ENCODE peak calls at places on chromosomes 11 and 22, in eight cellular contexts. U, C, L, X, Z, N, K and O are unnamed samples.

GRCh38 chr11:5791165-5791564 is at the start of gene OR52N1:
- DNase-seq in U (no peak), C (no peak), L (no peak), X (no peak), Z (no peak), N (no peak), K (no peak), O (no peak)

GRCh38 chr11:47843354-47844060 is 4.6 kb downstream of the NUP160 start:
- DNase-seq in U (no peak), C (no peak), L (no peak), X (no peak), Z (no peak), N (no peak), K (no peak), O (no peak)

GRCh38 chr11:64910451-64911093 is 6.4 kb downstream of the ATG2A start:
- DNase-seq in U (no peak), C (no peak), L (no peak), X (no peak), Z (no peak), N (no peak), K (no peak), O (no peak)

GRCh38 chr11:70164705-70165104 is 38.4 kb upstream of the FADD start:
- DNase-seq in U (no peak), C (no peak), L (no peak), X (no peak), Z (no peak), N (no peak), K (no peak), O (no peak)

GRCh38 chr22:17213976-17214375 is 5.3 kb downstream of the ADA2 start:
- DNase-seq in U (peak), C (peak), L (peak), X (peak), Z (peak), N (no peak), K (no peak), O (no peak)

GRCh38 chr11:126403039-126403438 is 47.6 kb downstream of the ST3GAL4 start:
- DNase-seq in U (no peak), C (no peak), L (peak), X (no peak), Z (peak), N (no peak), K (peak), O (no peak)

GRCh38 chr11:119156496-119156895 is 7.6 kb downstream of the ABCG4 start:
- DNase-seq in U (no peak), C (no peak), L (no peak), X (no peak), Z (no peak), N (no peak), K (no peak), O (no peak)

GRCh38 chr11:101436511-101437142 is 147.2 kb downstream of the TRPC6 start:
- DNase-seq in U (peak), C (peak), L (no peak), X (peak), Z (peak), N (no peak), K (peak), O (no peak)

GRCh38 chr11:125320347-125321122 is 156.0 kb downstream of the PKNOX2 start:
- DNase-seq in U (no peak), C (no peak), L (no peak), X (no peak), Z (no peak), N (no peak), K (peak), O (no peak)

GRCh38 chr11:27926056-27926455 is 181.9 kb downstream of the KIF18A start:
- DNase-seq in U (peak), C (no peak), L (no peak), X (no peak), Z (no peak), N (no peak), K (no peak), O (no peak)

GRCh38 chr11:62256281-62256680 is 13.7 kb upstream of the SCGB2A2 start:
- DNase-seq in U (no peak), C (no peak), L (no peak), X (no peak), Z (no peak), N (no peak), K (peak), O (peak)

GRCh38 chr22:17057959-17058814 is 26.6 kb upstream of the IL17RA start:
- DNase-seq in U (peak), C (peak), L (no peak), X (peak), Z (peak), N (peak), K (peak), O (peak)

GRCh38 chr22:33028191-33028700 is 29.9 kb downstream of the SYN3 start:
- DNase-seq in U (no peak), C (no peak), L (no peak), X (no peak), Z (no peak), N (no peak), K (no peak), O (no peak)

GRCh38 chr11:19814421-19814820 is 101.8 kb downstream of the NAV2 start:
- DNase-seq in U (no peak), C (no peak), L (no peak), X (no peak), Z (no peak), N (no peak), K (no peak), O (no peak)

GRCh38 chr11:114179234-114179941 is 116.8 kb upstream of the NNMT start:
- DNase-seq in U (peak), C (peak), L (peak), X (no peak), Z (peak), N (no peak), K (no peak), O (no peak)

GRCh38 chr22:29003975-29004646 is 57.5 kb downstream of the C22orf31 start:
- DNase-seq in U (no peak), C (no peak), L (no peak), X (no peak), Z (no peak), N (no peak), K (peak), O (no peak)

GRCh38 chr11:47854667-47855066 is 6.5 kb upstream of the NUP160 start:
- DNase-seq in U (no peak), C (no peak), L (no peak), X (no peak), Z (no peak), N (peak), K (no peak), O (no peak)

GRCh38 chr11:56089697-56090096 is 3.4 kb upstream of the OR8I2 start:
- DNase-seq in U (no peak), C (no peak), L (no peak), X (no peak), Z (no peak), N (no peak), K (no peak), O (no peak)

GRCh38 chr11:104892723-104893511 is 5.3 kb downstream of the CASP12 start:
- DNase-seq in U (peak), C (peak), L (no peak), X (peak), Z (no peak), N (no peak), K (no peak), O (no peak)

GRCh38 chr22:29641052-29641780 is 37.8 kb downstream of the NF2 start:
- DNase-seq in U (no peak), C (no peak), L (no peak), X (peak), Z (peak), N (no peak), K (no peak), O (no peak)

GRCh38 chr22:44543781-44544181 is 45.7 kb upstream of the RTL6 start:
- DNase-seq in U (no peak), C (no peak), L (no peak), X (peak), Z (no peak), N (no peak), K (no peak), O (no peak)

GRCh38 chr11:46722566-46723358 is 3.7 kb downstream of the F2 start:
- DNase-seq in U (no peak), C (no peak), L (no peak), X (no peak), Z (no peak), N (no peak), K (no peak), O (no peak)
- H3K4me3 ChIP-seq in U (no peak), C (no peak), L (no peak), X (no peak), Z (no peak), N (no peak), K (no peak), O (no peak)

DNA sequence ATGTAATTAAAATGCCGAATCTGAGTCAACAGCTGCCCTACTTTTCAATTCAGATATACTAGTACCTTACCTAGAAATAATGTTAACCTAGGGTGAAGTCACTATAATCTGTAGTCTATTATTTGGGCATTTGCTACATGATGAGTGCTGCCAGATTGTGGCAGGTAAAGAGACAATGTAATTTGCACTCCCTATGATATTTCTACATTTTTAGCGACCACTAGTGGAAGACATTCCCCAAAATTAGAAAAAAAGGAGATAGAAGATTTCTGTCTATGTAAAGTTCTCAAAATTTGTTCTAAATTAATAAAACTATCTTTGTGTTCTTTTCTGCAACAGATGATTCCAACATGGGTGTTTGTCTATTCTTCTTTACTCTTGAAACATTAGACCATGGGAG is 14.1 kb downstream of the MS4A1 start:
- DNase-seq in U (no peak), C (no peak), L (no peak), X (no peak), Z (no peak), N (no peak), K (no peak), O (no peak)
- TF ChIP-seq CTCF in U (no peak), C (no peak), L (no peak), X (no peak), Z (no peak), N (peak), K (no peak), O (no peak)

DNA sequence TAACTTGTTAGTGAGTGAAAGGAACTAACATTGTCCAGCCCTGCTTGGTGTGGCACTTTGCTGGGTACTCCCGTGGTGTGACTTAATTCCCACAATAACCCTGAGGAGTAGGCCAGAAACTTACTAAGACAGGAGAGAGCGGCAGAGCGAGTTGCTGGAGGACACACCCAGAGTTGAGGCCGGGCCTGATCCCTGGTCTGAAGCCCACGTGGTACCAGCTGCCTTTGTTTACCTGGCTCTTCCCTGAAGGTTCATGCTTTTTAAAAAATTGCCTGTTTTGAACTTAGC is 594 bp downstream of the MPST start:
- DNase-seq in U (peak), C (peak), L (peak), X (peak), Z (peak), N (no peak), K (peak), O (no peak)
- H3K4me3 ChIP-seq in U (peak), C (peak), L (peak), X (peak), Z (peak), N (peak), K (peak), O (peak)

GRCh38 chr11:121323208-121323607 is 30.6 kb downstream of the SC5D start:
- DNase-seq in U (no peak), C (no peak), L (no peak), X (no peak), Z (no peak), N (no peak), K (no peak), O (no peak)
- TF ChIP-seq CTCF in U (no peak), C (no peak), L (no peak), X (peak), Z (no peak), N (no peak), K (no peak), O (peak)

GRCh38 chr11:1162153-1162497 is 4.4 kb downstream of the MUC5AC start:
- DNase-seq in U (no peak), C (no peak), L (no peak), X (no peak), Z (no peak), N (no peak), K (no peak), O (no peak)
- H3K4me3 ChIP-seq in U (no peak), C (no peak), L (no peak), X (no peak), Z (no peak), N (no peak), K (no peak), O (no peak)

DNA sequence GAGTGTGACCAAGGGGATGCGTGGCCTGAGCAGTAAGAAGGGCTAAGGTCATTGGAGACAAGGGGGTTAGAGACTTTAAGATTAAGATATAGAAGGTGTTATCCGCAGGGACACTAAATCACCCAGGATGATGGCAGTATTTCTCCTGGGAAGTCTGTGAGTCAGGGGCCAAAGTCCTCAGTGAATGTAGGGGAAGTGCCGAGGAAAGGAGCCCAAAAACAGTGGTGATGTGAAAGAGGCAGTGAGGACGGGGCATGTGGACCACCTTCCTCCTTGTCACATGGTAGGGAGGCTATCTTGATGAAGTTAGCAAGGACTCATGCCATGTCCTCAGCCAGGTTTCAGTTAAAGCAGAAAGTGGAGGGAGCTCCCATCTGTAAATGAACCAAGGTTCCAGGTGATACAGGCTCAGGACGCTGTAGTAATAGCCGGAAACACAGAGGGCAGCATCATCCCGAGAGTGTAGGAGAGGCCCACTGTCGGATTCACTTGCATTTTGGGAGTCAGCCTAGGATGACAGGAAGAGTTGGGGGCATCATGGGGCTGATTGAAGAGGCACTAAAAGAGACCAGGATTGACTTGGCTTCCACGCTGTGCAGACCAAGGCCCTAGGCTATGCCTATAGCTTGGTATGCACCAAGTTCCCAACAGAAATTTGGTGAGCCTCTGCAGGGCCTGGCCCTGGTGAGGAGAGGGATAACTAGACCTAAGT is 33.5 kb downstream of the WEE1 start:
- DNase-seq in U (no peak), C (no peak), L (no peak), X (no peak), Z (no peak), N (no peak), K (no peak), O (no peak)
- TF ChIP-seq CTCF in U (no peak), C (no peak), L (no peak), X (no peak), Z (no peak), N (peak), K (no peak), O (no peak)

DNA sequence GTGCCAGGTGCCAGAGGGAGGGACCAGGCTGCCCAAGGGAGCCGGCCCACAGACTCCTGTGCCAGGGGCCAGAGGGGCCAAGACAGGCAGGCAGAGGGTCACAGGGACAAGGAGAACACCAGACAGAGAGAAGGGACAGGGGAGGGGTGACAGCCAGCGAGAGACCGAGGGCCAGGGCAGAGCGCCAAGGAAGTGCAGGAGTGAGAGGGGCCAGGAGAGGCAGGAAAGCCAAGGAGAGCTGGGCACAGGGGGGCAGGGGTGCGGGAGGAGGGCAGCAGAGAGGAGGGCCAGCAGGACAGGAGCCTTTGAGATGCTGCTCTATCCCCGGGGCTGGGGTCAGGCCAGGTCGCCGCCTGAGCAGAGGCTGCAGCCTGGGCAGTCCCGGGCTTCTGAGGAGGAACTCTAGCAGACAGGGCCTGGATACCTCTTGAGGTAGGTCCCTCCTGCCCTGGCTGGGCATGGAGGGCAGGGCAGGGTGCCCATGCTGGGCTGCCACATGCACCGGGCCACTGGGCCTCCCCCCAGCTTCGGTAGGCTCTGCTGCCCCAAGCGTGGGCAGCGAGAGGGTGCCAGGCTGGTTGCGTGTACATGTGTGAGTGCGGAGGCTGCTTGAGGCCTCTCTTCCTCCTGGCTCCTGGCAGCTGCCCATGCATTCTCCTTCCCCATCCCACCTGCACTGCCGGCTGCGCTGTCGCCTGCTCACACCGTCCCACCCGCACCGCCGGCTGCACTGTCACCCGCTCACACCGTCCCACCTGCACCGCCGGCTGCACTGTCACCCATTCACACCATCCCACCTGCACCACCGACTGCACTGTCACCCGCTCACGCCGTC is 12.2 kb downstream of the LSP1 start:
- DNase-seq in U (no peak), C (no peak), L (peak), X (no peak), Z (no peak), N (no peak), K (no peak), O (no peak)
- H3K4me3 ChIP-seq in U (no peak), C (no peak), L (no peak), X (no peak), Z (peak), N (no peak), K (no peak), O (no peak)

GRCh38 chr11:93821617-93822016 is 28.8 kb downstream of the VSTM5 start:
- DNase-seq in U (no peak), C (no peak), L (no peak), X (no peak), Z (no peak), N (no peak), K (no peak), O (no peak)

GRCh38 chr11:93822359-93822758 is 28.1 kb downstream of the VSTM5 start:
- DNase-seq in U (no peak), C (no peak), L (no peak), X (peak), Z (no peak), N (no peak), K (peak), O (no peak)

GRCh38 chr11:93817426-93818348 is 32.7 kb downstream of the VSTM5 start:
- DNase-seq in U (no peak), C (no peak), L (no peak), X (peak), Z (no peak), N (no peak), K (no peak), O (no peak)

GRCh38 chr11:93820847-93821246 is 29.6 kb downstream of the VSTM5 start:
- DNase-seq in U (no peak), C (no peak), L (no peak), X (no peak), Z (no peak), N (no peak), K (no peak), O (no peak)

DNA sequence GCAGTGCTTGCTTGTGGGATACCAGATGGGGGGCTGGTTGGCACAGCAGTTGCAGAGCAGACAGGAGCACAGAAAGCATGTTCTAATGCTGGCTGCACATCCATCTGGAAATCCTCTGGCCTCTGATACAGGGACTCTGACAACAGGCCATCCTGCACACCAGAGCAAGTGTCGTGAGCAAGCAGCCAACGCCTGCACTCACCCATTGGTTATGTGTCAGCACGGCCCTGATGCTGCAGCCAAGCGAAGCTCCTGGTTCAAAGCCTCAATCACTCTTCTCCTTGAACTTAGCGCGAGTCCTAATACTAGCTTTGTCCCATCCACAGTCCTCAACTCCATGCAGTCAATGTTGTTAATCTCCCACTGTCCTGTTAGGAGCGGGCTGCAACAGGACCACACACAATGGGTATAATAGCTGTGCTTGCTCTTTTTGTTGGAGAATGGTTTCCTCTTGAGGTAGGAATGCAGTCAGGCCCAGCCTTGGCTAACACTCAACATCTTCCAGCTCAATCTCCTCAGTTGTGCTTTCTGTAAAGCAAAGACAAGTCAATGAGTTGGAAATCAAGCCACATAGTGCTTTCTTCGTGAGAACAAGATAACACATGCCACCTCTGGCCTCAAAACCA is 30.2 kb downstream of the VSTM5 start:
- DNase-seq in U (no peak), C (no peak), L (no peak), X (no peak), Z (no peak), N (no peak), K (no peak), O (no peak)
- TF ChIP-seq CTCF in U (no peak), C (no peak), L (no peak), X (no peak), Z (no peak), N (no peak), K (no peak), O (no peak)

GRCh38 chr22:40653361-40653760 is 16.8 kb upstream of the MRTFA start:
- DNase-seq in U (no peak), C (no peak), L (no peak), X (no peak), Z (no peak), N (no peak), K (no peak), O (no peak)

GRCh38 chr22:40648386-40648785 is 11.9 kb upstream of the MRTFA start:
- DNase-seq in U (no peak), C (no peak), L (no peak), X (no peak), Z (peak), N (no peak), K (no peak), O (no peak)

GRCh38 chr22:40651563-40652501 is 15.3 kb upstream of the MRTFA start:
- DNase-seq in U (peak), C (peak), L (peak), X (peak), Z (peak), N (peak), K (peak), O (peak)

GRCh38 chr22:40654522-40655167 is 18.1 kb upstream of the MRTFA start:
- DNase-seq in U (peak), C (peak), L (no peak), X (peak), Z (peak), N (no peak), K (peak), O (peak)

GRCh38 chr22:40651057-40651456 is 14.5 kb upstream of the MRTFA start:
- DNase-seq in U (no peak), C (no peak), L (no peak), X (no peak), Z (no peak), N (no peak), K (peak), O (no peak)
- H3K4me3 ChIP-seq in U (peak), C (no peak), L (no peak), X (peak), Z (no peak), N (no peak), K (no peak), O (no peak)